ENCODE peak calls at places on chromosome 14, in four cellular contexts. S is tibial nerve, F is mammary epithelial cell, Z is brain microvascular endothelial cell. O is an unnamed sample.

GRCh38 chr14:28515571-28515970 is 251.0 kb upstream of the FOXG1 start:
- DNase-seq in F (peak; percentile 93), Z (peak; percentile 11), S (no peak), O (no peak)

GRCh38 chr14:65210118-65210826 is 108.0 kb upstream of the MAX start:
- DNase-seq in F (peak; percentile 65), S (no peak), Z (peak; percentile 47), O (no peak)

GRCh38 chr14:100419856-100420255 is 96.7 kb downstream of the SLC25A47 start:
- DNase-seq in Z (no peak), F (no peak), S (no peak), O (no peak)

GRCh38 chr14:72864712-72865365 is 29.1 kb downstream of the DPF3 start:
- DNase-seq in S (no peak), F (no peak), Z (peak; percentile 27), O (no peak)

GRCh38 chr14:36217732-36218131 is 41.2 kb upstream of the PTCSC3 start:
- DNase-seq in F (peak; percentile 58), Z (no peak), S (no peak), O (peak; percentile 38)

GRCh38 chr14:77544571-77544970 is 46.0 kb upstream of the ISM2 start:
- DNase-seq in Z (no peak), S (no peak), F (no peak), O (no peak)

GRCh38 chr14:31913370-31913769 is 163.7 kb upstream of the ARHGAP5 start:
- DNase-seq in F (no peak), Z (no peak), S (no peak), O (no peak)

GRCh38 chr14:22846811-22847307 is 10.5 kb downstream of the MMP14 start:
- DNase-seq in Z (no peak), F (no peak), S (no peak), O (no peak)

GRCh38 chr14:102417646-102418045 is 54.9 kb downstream of the TECPR2 start:
- DNase-seq in Z (no peak), S (no peak), F (no peak), O (no peak)

GRCh38 chr14:68174446-68174845 is 354.9 kb downstream of the RAD51B start:
- DNase-seq in S (no peak), Z (no peak), F (no peak), O (no peak)

GRCh38 chr14:78644824-78645559 is 474.8 kb downstream of the NRXN3 start:
- DNase-seq in F (no peak), Z (no peak), S (no peak), O (no peak)

GRCh38 chr14:21933681-21934080 is 260.1 kb upstream of the OR4E1 start:
- DNase-seq in S (no peak), F (no peak), Z (no peak), O (no peak)

GRCh38 chr14:99654235-99655000 is 9.5 kb downstream of the HHIPL1 start:
- DNase-seq in S (peak; percentile 31), Z (peak; percentile 61), F (peak; percentile 43), O (no peak)

GRCh38 chr14:103657466-103657865 is 28.5 kb downstream of the KLC1 start:
- DNase-seq in F (no peak), Z (peak; percentile 75), S (no peak), O (no peak)

GRCh38 chr14:68229423-68229831 is 409.8 kb downstream of the RAD51B start:
- DNase-seq in Z (no peak), S (no peak), F (no peak), O (no peak)

GRCh38 chr14:65439117-65439516 is 26.6 kb downstream of the FUT8 start:
- DNase-seq in F (no peak), S (no peak), Z (no peak), O (no peak)

GRCh38 chr14:63387691-63388090 is 69.0 kb upstream of the GPHB5 start:
- DNase-seq in Z (no peak), F (no peak), S (no peak), O (no peak)

GRCh38 chr14:61188936-61189808 is 92.0 kb downstream of the TMEM30B start:
- DNase-seq in S (peak; percentile 38), Z (peak; percentile 60), F (no peak), O (no peak)

GRCh38 chr14:50647282-50647681 is 20.8 kb downstream of the SAV1 start:
- DNase-seq in S (no peak), Z (no peak), F (no peak), O (no peak)

GRCh38 chr14:90693413-90693812 is 122.8 kb downstream of the TTC7B start:
- DNase-seq in F (no peak), S (no peak), Z (no peak), O (no peak)

GRCh38 chr14:88289996-88290395 is 33.1 kb downstream of the KCNK10 start:
- DNase-seq in S (no peak), Z (no peak), F (no peak), O (no peak)

GRCh38 chr14:27995688-27996087 is 770.9 kb upstream of the FOXG1 start:
- DNase-seq in F (no peak), S (no peak), Z (no peak), O (no peak)

GRCh38 chr14:27049611-27050172 is 451.9 kb upstream of the NOVA1 start:
- DNase-seq in S (no peak), Z (no peak), F (no peak), O (no peak)

GRCh38 chr14:99731536-99732435 is 47.7 kb downstream of the CYP46A1 start:
- DNase-seq in F (no peak), Z (no peak), S (no peak), O (no peak)

GRCh38 chr14:100330396-100330931 is 7.3 kb downstream of the SLC25A47 start:
- DNase-seq in S (no peak), F (no peak), Z (no peak), O (no peak)

GRCh38 chr14:100893760-100894159 is 9.8 kb downstream of the RTL1 start:
- DNase-seq in Z (no peak), F (no peak), S (no peak), O (no peak)

GRCh38 chr14:103629503-103630121 is 601 bp downstream of the KLC1 start:
- DNase-seq in F (peak; percentile 26), Z (no peak), S (peak; percentile 43), O (no peak)

GRCh38 chr14:102295301-102295700 is 9.7 kb downstream of the MOK start:
- DNase-seq in Z (no peak), F (no peak), S (no peak), O (no peak)

GRCh38 chr14:94540031-94540794 is 21.0 kb upstream of the SERPINA4 start:
- DNase-seq in F (no peak), Z (peak; percentile 51), S (no peak), O (no peak)

GRCh38 chr14:24212924-24213865 is at the start of gene CHMP4A:
- DNase-seq in S (peak; percentile 96), F (peak; percentile 97), Z (peak; percentile 99), O (peak; percentile 96)
- H3K27me3 ChIP-seq in S (no peaks in the 10 kb centered on the region), F (no peaks in the 10 kb centered on the region), Z (no peaks in the 10 kb centered on the region), O (no peaks in the 10 kb centered on the region)

DNA sequence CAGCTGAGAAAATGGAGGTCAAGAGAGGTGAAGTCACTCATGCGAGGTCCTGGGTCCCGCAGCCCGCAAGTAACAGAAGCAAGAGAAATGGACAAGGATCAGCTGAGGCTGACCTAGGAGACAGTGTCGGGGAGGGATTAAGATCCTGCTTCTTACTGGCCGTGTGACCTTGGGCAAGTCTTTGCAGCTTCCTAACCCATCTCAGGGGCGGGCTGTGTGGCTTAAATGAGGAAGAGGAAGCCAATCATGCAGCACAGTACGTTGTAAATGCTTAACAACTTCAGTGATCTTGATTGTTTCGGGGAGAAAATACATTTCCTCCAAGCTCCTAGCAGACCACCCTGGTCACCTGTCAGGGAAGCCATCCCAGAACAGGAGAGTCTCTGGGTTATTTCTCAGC is 7.1 kb upstream of the PGF start:
- DNase-seq in Z (no peak), S (no peak), F (no peak), O (no peak)
- H3K4me3 ChIP-seq in Z (no peak overlapping the region), S (no peak overlapping the region), F (no peak overlapping the region), O (no peak overlapping the region)

GRCh38 chr14:105398044-105398725 is at the start of gene TEX22:
- DNase-seq in F (peak; percentile 26), Z (peak; percentile 52), S (peak; percentile 86), O (no peak)
- TF ChIP-seq CTCF in F (no peak), Z (peak; percentile 18), S (peak; percentile 25), O (no peak)

GRCh38 chr14:34122081-34122480 is 171.2 kb upstream of the EGLN3 start:
- DNase-seq in S (no peak), Z (no peak), F (no peak), O (no peak)
- H3K27me3 ChIP-seq in S (no peaks in the 10 kb centered on the region), Z (no peaks in the 10 kb centered on the region), F (no peaks in the 10 kb centered on the region), O (no peaks in the 10 kb centered on the region)

DNA sequence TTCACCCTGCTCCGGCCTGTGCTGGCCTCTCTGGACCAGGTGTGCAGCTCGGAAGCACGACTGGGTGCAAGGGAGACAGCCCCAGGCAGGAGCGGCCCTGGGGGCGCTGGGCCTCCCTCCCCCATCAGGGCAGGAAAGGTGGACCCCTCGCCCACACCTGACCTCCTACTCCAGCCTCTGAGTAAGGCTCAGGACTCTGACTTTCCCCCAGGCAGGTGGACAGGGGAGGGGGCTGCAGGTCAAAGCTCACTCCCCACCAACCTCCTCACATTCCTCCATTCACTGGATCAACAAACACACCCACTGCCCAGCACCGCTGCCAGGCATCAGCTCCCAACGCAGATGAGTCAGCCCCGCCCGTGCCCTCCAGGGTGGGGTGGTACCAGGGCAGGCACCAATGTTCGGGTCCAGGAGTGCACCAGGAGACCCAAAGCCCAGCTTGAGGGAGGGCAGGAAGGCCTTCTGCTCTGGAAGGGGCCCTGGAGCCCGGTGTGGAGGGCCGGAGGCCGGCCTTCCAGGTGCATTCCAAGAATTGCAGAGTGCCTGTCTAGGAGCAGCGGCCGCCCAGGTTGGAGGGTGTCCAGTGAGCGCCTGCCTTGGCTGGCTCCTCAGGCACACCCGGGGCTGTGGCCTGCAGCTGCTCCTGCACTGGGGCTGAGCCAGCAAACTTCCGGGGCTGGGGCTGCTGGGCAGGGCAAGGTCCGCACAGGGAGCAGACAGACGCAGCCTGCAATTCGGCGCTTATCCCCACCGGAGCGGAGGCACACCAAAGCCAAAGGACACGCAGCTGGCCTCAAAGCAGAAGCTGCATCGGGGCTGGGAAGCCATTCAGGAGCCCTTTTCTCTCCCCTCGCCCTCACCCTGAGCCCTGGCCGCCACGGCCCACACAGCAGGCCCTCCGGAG is 1.6 kb upstream of the INF2 start:
- DNase-seq in Z (no peak), S (no peak), F (peak; percentile 86), O (peak; percentile 44)
- H3K4me3 ChIP-seq in Z (no peak overlapping the region), S (peak overlapping the region; percentile 85), F (peak overlapping the region; percentile 22), O (no peak overlapping the region)

GRCh38 chr14:76424359-76424758 is 48.4 kb downstream of the ESRRB start:
- DNase-seq in S (no peak), F (no peak), Z (no peak), O (no peak)
- TF ChIP-seq CTCF in S (no peak), F (no peak), Z (no peak), O (no peak)

DNA sequence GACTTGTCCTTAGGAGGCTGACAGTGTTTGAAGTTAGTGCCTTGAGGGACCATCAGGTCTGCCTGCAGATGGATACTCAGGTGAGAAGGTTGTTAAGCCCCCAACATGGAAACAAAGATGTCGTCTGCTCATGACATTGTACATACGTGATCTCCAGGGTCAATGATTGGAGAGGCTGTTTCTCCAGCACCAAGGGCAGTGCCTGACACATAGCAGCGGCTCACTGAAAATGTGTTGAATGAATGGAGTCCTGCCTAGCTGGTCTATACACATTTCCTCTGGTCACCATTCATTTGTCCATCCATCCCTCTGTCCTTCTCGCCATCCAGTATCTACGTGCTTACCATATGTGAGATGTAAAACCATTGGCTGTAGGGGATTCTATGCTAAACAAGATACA is 7.1 kb downstream of the CCDC177 start:
- DNase-seq in S (no peak), F (no peak), Z (no peak), O (no peak)
- H3K27me3 ChIP-seq in S (no peaks in the 10 kb centered on the region), F (peaks cover 20% of the 10 kb centered on the region), Z (peaks cover 42% of the 10 kb centered on the region), O (peaks cover 68% of the 10 kb centered on the region)

O was measured in kidney epithelial cell.